ENCODE peak calls at places on chromosomes 4 and X, in six cellular contexts. One of them, this sample, is unnamed.

GRCh38 chr4:1382776-1383727 is 23.2 kb downstream of the NKX1-1 start:
- DNase-seq in mammary epithelial cell: no peak
- DNase-seq in cardiac muscle cell: no peak
- DNase-seq in BE2C: peak
- DNase-seq in fibroblast of the aortic adventitia: no peak
- DNase-seq in suprapubic skin: peak
- DNase-seq in this sample: peak

GRCh38 chrX:40108084-40108958 is 10.6 kb upstream of the BCOR start:
- DNase-seq in mammary epithelial cell: no peak
- DNase-seq in cardiac muscle cell: peak
- DNase-seq in BE2C: peak
- DNase-seq in suprapubic skin: no peak
- DNase-seq in fibroblast of the aortic adventitia: peak
- DNase-seq in this sample: peak

GRCh38 chr4:999863-1000425 is 6.7 kb upstream of the SLC26A1 start:
- DNase-seq in fibroblast of the aortic adventitia: no peak
- DNase-seq in mammary epithelial cell: no peak
- DNase-seq in suprapubic skin: no peak
- DNase-seq in cardiac muscle cell: no peak
- DNase-seq in BE2C: no peak
- DNase-seq in this sample: peak

GRCh38 chrX:10726647-10727046 is 106.3 kb upstream of the MID1 start:
- DNase-seq in mammary epithelial cell: peak
- DNase-seq in suprapubic skin: no peak
- DNase-seq in fibroblast of the aortic adventitia: peak
- DNase-seq in cardiac muscle cell: peak
- DNase-seq in BE2C: no peak
- DNase-seq in this sample: no peak

GRCh38 chr4:151117371-151117962 is 18.0 kb downstream of the RPS3A start:
- DNase-seq in fibroblast of the aortic adventitia: peak
- DNase-seq in suprapubic skin: no peak
- DNase-seq in mammary epithelial cell: peak
- DNase-seq in cardiac muscle cell: peak
- DNase-seq in BE2C: peak
- DNase-seq in this sample: peak

GRCh38 chrX:72554448-72555140 is 18.0 kb downstream of the HDAC8 start:
- DNase-seq in suprapubic skin: no peak
- DNase-seq in fibroblast of the aortic adventitia: no peak
- DNase-seq in mammary epithelial cell: no peak
- DNase-seq in BE2C: peak
- DNase-seq in cardiac muscle cell: peak
- DNase-seq in this sample: peak

GRCh38 chr4:10275696-10276095 is 159.1 kb upstream of the WDR1 start:
- DNase-seq in suprapubic skin: no peak
- DNase-seq in mammary epithelial cell: no peak
- DNase-seq in BE2C: no peak
- DNase-seq in cardiac muscle cell: no peak
- DNase-seq in fibroblast of the aortic adventitia: no peak
- DNase-seq in this sample: no peak

GRCh38 chr4:161937151-161937550 is 226.6 kb downstream of the FSTL5 start:
- DNase-seq in suprapubic skin: no peak
- DNase-seq in fibroblast of the aortic adventitia: no peak
- DNase-seq in BE2C: no peak
- DNase-seq in cardiac muscle cell: no peak
- DNase-seq in mammary epithelial cell: no peak
- DNase-seq in this sample: no peak

GRCh38 chr4:91826186-91826585 is 477.6 kb upstream of the GRID2 start:
- DNase-seq in fibroblast of the aortic adventitia: peak
- DNase-seq in cardiac muscle cell: peak
- DNase-seq in suprapubic skin: no peak
- DNase-seq in BE2C: no peak
- DNase-seq in mammary epithelial cell: peak
- DNase-seq in this sample: no peak

GRCh38 chrX:149940015-149940716 is 1.9 kb upstream of the EOLA2 start:
- DNase-seq in suprapubic skin: peak
- DNase-seq in fibroblast of the aortic adventitia: peak
- DNase-seq in cardiac muscle cell: peak
- DNase-seq in BE2C: peak
- DNase-seq in mammary epithelial cell: peak
- DNase-seq in this sample: peak

GRCh38 chrX:149937881-149938426 is 337 bp downstream of the EOLA2 start:
- DNase-seq in suprapubic skin: peak
- DNase-seq in BE2C: peak
- DNase-seq in cardiac muscle cell: no peak
- DNase-seq in fibroblast of the aortic adventitia: no peak
- DNase-seq in mammary epithelial cell: no peak
- DNase-seq in this sample: peak

GRCh38 chrX:149939271-149940014 is 1.2 kb upstream of the EOLA2 start:
- DNase-seq in suprapubic skin: peak
- DNase-seq in mammary epithelial cell: peak
- DNase-seq in BE2C: peak
- DNase-seq in fibroblast of the aortic adventitia: peak
- DNase-seq in cardiac muscle cell: peak
- DNase-seq in this sample: peak

DNA sequence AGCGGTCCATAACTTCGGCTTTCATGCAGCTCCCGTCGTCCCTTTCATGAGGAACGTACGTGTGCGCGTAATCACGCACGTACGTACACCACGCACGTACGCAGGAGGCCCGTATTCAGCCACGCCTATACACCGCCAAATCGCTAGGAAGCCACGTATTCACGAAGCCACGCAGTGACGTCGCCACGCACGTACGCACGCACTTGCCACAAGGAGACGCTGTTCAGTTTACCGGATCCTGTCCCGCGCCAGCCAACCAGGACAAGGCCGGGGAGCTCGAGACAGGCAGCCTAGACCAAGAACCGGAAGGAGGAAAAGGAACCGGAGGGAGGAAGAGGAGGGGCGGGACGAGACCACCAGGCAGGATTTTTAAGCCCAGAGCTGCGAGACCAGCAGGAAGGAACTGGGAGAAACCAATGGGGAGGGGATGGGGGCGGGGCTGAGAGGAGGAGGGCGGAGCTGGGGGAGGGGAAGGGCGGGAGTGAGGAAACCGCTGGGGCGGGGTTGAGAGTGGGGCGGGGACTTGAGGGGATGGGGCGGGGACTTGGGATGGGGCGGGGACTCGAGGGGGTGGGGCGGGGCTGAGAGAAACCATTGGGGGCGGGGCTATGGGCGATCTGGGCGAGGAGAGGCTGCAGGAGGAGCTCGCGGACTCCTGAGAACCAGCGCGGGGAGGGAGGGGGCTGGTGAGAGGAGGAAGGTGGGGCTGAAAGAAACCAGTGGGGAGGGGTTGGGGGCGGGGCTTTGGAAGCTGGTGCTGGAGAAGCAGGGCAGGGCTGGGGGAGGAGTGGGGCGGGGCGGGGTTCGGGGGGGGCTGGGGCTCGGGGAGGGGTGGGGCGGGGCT is at the start of gene EOLA2:
- DNase-seq in suprapubic skin: peak
- DNase-seq in mammary epithelial cell: peak
- DNase-seq in BE2C: peak
- DNase-seq in cardiac muscle cell: peak
- DNase-seq in fibroblast of the aortic adventitia: peak
- DNase-seq in this sample: peak
- TF ChIP-seq CTCF in suprapubic skin: peak
- TF ChIP-seq CTCF in mammary epithelial cell: peak
- TF ChIP-seq CTCF in BE2C: peak
- TF ChIP-seq CTCF in cardiac muscle cell: peak
- TF ChIP-seq CTCF in fibroblast of the aortic adventitia: peak
- TF ChIP-seq CTCF in this sample: peak

GRCh38 chr4:36038521-36038920 is 205.8 kb downstream of the ARAP2 start:
- DNase-seq in BE2C: no peak
- DNase-seq in cardiac muscle cell: no peak
- DNase-seq in fibroblast of the aortic adventitia: no peak
- DNase-seq in suprapubic skin: no peak
- DNase-seq in mammary epithelial cell: no peak
- DNase-seq in this sample: no peak
- TF ChIP-seq CTCF in BE2C: no peak
- TF ChIP-seq CTCF in cardiac muscle cell: no peak
- TF ChIP-seq CTCF in fibroblast of the aortic adventitia: no peak
- TF ChIP-seq CTCF in suprapubic skin: no peak
- TF ChIP-seq CTCF in mammary epithelial cell: no peak
- TF ChIP-seq CTCF in this sample: no peak

DNA sequence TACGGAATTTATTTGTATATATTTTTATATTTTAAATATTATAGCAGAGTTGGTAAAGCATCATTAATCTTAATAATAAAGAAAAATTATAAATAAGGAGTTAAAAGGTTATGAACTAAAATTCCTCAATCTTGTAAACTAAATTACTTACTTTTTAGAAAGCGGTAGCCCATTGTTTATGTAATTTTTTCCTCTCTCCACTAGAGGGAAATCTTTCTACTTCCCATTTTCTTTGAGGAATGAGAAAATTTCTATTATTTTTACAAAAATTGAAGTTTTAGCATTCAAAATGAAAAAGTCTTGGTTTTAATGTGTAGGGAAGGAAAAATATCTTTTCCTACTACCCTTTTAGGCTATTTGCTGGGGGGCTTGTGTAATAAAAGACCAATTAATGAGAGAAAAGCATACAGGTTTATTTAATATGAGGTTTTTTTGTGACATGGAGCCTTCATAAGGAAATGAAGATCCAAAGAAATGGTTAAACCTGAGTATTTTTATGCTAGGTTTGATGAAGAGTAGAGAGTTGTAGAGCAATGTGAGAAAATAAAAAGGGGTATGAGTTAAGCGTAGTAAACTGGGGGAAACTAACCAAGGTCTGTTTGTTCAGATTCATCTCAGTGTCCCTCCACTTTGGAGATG is 68.7 kb upstream of the ADAD1 start:
- DNase-seq in suprapubic skin: no peak
- DNase-seq in mammary epithelial cell: no peak
- DNase-seq in fibroblast of the aortic adventitia: peak
- DNase-seq in cardiac muscle cell: peak
- DNase-seq in BE2C: no peak
- DNase-seq in this sample: no peak
- TF ChIP-seq CTCF in suprapubic skin: peak
- TF ChIP-seq CTCF in mammary epithelial cell: peak
- TF ChIP-seq CTCF in fibroblast of the aortic adventitia: peak
- TF ChIP-seq CTCF in cardiac muscle cell: peak
- TF ChIP-seq CTCF in BE2C: peak
- TF ChIP-seq CTCF in this sample: peak

GRCh38 chr4:80125252-80126177 is 52.5 kb upstream of the ANTXR2 start:
- DNase-seq in suprapubic skin: no peak
- DNase-seq in cardiac muscle cell: peak
- DNase-seq in mammary epithelial cell: peak
- DNase-seq in fibroblast of the aortic adventitia: peak
- DNase-seq in BE2C: no peak
- DNase-seq in this sample: no peak
- TF ChIP-seq CTCF in suprapubic skin: peak
- TF ChIP-seq CTCF in cardiac muscle cell: peak
- TF ChIP-seq CTCF in mammary epithelial cell: peak
- TF ChIP-seq CTCF in fibroblast of the aortic adventitia: peak
- TF ChIP-seq CTCF in BE2C: peak
- TF ChIP-seq CTCF in this sample: no peak

GRCh38 chrX:17987783-17988182 is 126.7 kb upstream of the RAI2 start:
- DNase-seq in BE2C: no peak
- DNase-seq in fibroblast of the aortic adventitia: no peak
- DNase-seq in mammary epithelial cell: no peak
- DNase-seq in suprapubic skin: no peak
- DNase-seq in cardiac muscle cell: no peak
- DNase-seq in this sample: no peak
- TF ChIP-seq CTCF in BE2C: no peak
- TF ChIP-seq CTCF in fibroblast of the aortic adventitia: no peak
- TF ChIP-seq CTCF in mammary epithelial cell: no peak
- TF ChIP-seq CTCF in suprapubic skin: no peak
- TF ChIP-seq CTCF in cardiac muscle cell: no peak
- TF ChIP-seq CTCF in this sample: no peak

This sample was measured in nephron progenitor cell.